ENCODE peak calls at places on chromosomes 5 and 9, in eight cellular contexts. R, E, Z, N, Y, S, J and H are unnamed samples. For H3K4me1, the result is how much of the 10 kb centered on the place peaks cover.

GRCh38 chr9:5509573-5509972 is 758 bp upstream of the PDCD1LG2 start:
- DNase-seq in N (no peak), E (no peak), Z (no peak), Y (peak), S (peak), J (no peak), R (peak), H (no peak)

GRCh38 chr5:79011219-79011836 is 26.2 kb upstream of the ARSB start:
- DNase-seq in N (no peak), Y (no peak), S (peak), J (no peak), R (peak), E (no peak), Z (no peak), H (no peak)

GRCh38 chr9:135479469-135480052 is at the start of gene PPP1R26:
- DNase-seq in Y (peak), J (no peak), Z (peak), N (no peak), S (no peak), E (peak), R (no peak), H (peak)

GRCh38 chr5:160312139-160312959 is at the start of gene CCNJL:
- DNase-seq in S (peak), Z (peak), R (peak), Y (peak), J (no peak), E (peak), N (no peak), H (peak)

GRCh38 chr9:124001445-124001799 is 10.1 kb upstream of the LHX2 start:
- DNase-seq in N (no peak), Z (no peak), S (no peak), E (no peak), R (no peak), J (no peak), Y (no peak), H (no peak)

GRCh38 chr9:84759300-84759750 is 89.8 kb downstream of the NTRK2 start:
- DNase-seq in J (no peak), Z (no peak), E (no peak), N (no peak), R (no peak), Y (peak), S (no peak), H (peak)

GRCh38 chr9:115234094-115234493 is 116.1 kb upstream of the TNC start:
- DNase-seq in Y (peak), Z (no peak), E (no peak), J (no peak), N (no peak), R (peak), S (peak), H (no peak)

GRCh38 chr9:126448865-126449577 is 122.4 kb downstream of the MVB12B start:
- DNase-seq in N (no peak), Y (no peak), J (no peak), S (no peak), E (no peak), R (no peak), Z (no peak), H (no peak)

GRCh38 chr9:131651599-131651998 is 88.3 kb downstream of the RAPGEF1 start:
- DNase-seq in N (no peak), Y (peak), R (peak), Z (no peak), E (no peak), J (no peak), S (peak), H (no peak)

GRCh38 chr5:1668141-1668721 is 131.4 kb downstream of the MRPL36 start:
- DNase-seq in N (peak), R (no peak), Y (no peak), E (no peak), S (no peak), J (no peak), Z (no peak), H (no peak)

DNA sequence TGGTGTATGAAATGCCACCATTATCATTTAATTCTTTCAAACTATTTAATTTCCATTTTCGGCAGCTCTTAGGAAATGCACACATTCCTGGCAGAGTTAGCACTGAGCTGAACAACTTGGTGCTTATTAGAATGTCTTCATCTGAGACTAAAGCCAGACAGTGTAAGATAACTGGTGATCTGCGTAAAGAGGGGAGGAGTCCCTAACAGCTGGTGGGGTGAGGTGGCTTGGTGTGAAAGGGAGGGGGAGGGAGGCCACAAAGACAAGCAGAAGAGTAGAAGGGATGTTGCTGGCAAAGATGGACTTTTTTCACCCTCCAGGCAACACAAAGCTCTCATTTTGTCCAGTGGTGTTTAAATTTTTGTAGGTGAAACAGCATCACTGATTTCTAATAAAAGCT is 535.0 kb downstream of the PDE4D start:
- DNase-seq in E (no peak), R (peak), Z (peak), N (no peak), Y (no peak), J (no peak), S (peak), H (no peak)
- H3K4me1 ChIP-seq in E (under half), R (under half), Z (under half), N (under half), Y (under half), J (under half), S (under half), H (under half)

DNA sequence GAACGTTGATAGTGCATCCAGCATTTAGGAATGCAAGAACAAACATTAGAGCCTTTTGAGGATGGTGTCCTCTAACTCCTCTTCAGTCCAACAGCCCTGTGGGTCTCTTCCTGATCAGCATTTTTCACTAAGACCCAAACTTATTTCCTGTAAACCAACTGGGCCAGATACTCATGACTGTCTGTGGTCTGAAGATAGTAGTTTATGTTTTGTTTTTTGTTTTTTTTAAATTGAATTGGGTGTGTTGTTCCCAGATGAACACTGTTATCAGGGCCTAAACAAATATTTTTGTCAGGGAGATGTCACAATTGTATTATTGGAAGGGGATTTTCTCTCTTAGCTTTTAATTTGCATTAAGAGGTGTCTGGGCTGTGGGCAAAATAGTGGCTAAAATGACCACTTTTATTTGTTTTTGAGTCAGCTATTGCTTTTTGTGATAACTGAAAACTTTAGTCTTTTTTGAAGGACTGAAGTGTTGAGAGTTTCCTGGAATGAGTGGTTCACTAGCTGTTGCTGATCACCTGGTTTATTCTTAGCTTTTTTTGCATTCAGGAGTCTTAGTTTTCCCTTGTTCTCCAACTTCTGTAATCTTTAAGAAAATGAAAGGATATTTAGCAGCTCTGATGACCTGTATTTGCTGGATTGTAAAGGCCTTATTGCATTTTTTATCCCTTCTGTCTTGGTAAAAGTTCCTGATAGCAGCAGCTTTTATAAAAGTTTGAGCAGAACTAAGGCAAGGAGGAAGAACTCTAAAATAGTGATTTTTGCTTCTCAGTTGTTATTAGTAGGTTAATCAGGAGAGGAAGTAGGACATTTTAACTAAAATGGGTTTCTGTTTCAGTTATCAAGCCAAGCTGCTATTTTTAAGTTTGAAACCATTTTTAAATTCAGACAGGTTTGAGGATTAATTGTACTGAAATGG is 5.5 kb downstream of the MAN2A1 start:
- DNase-seq in J (no peak), Y (no peak), Z (no peak), R (no peak), S (no peak), E (no peak), N (no peak), H (peak)
- H3K4me1 ChIP-seq in J (half or more), Y (under half), Z (under half), R (under half), S (under half), E (under half), N (half or more), H (under half)

GRCh38 chr5:137128012-137128411 is 371.1 kb downstream of the SPOCK1 start:
- DNase-seq in N (no peak), S (no peak), E (no peak), Z (no peak), R (no peak), J (no peak), Y (no peak), H (no peak)
- H3K4me1 ChIP-seq in N (under half), S (under half), E (under half), Z (under half), R (under half), J (under half), Y (under half), H (under half)

GRCh38 chr5:172871561-172871960 is 37.5 kb downstream of the ERGIC1 start:
- DNase-seq in E (no peak), S (no peak), J (no peak), Y (no peak), N (no peak), Z (no peak), R (no peak), H (no peak)

GRCh38 chr5:172870807-172871431 is 36.9 kb downstream of the ERGIC1 start:
- DNase-seq in Z (no peak), Y (peak), N (no peak), J (no peak), R (no peak), E (peak), S (no peak), H (no peak)

GRCh38 chr5:172868924-172869565 is 35.0 kb downstream of the ERGIC1 start:
- DNase-seq in S (peak), Y (peak), E (peak), R (peak), N (no peak), Z (no peak), J (no peak), H (no peak)

GRCh38 chr5:172869734-172870133 is 35.7 kb downstream of the ERGIC1 start:
- DNase-seq in R (peak), Z (no peak), N (no peak), E (no peak), J (no peak), S (no peak), Y (no peak), H (no peak)

DNA sequence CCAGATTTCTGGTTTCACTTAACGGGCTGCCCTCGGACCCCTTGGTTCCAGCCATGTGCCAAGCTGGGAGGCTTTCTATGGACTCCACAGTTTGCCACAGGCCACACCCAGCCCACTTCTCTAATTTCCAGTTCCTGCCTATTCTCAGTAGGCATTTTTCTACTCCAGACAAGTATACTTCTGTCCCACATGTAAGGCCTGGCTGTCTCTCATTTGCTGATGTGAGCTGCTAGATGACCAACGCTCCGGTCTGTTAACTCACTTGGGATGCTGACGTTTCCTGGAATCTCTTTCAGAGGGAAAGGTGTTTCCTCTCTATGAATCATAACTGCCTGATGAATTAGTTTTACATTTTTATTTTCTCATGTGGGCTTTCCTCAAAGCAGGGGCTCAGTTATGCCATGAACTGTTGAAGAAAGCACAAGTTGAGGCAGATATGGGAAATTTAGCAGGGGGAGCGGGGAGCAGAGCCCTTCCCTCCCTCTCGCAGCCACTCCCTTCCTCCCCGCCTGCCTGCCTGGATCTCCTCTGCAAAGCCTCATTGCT is 36.3 kb downstream of the ERGIC1 start:
- DNase-seq in S (peak), Y (peak), J (no peak), N (no peak), R (peak), E (no peak), Z (no peak), H (no peak)
- H3K4me1 ChIP-seq in S (half or more), Y (under half), J (under half), N (under half), R (half or more), E (half or more), Z (under half), H (under half)

GRCh38 chr9:109310486-109310901 is 10.4 kb downstream of the EPB41L4B start:
- DNase-seq in R (peak), E (no peak), Z (no peak), N (no peak), Y (no peak), J (no peak), S (peak), H (no peak)

GRCh38 chr9:109311281-109311680 is 9.6 kb downstream of the EPB41L4B start:
- DNase-seq in S (peak), N (no peak), R (peak), E (no peak), Z (no peak), J (no peak), Y (no peak), H (no peak)

GRCh38 chr9:109312783-109313182 is 8.1 kb downstream of the EPB41L4B start:
- DNase-seq in S (no peak), J (no peak), Y (no peak), R (no peak), E (no peak), N (no peak), Z (no peak), H (no peak)

GRCh38 chr9:109313351-109313750 is 7.5 kb downstream of the EPB41L4B start:
- DNase-seq in N (no peak), E (no peak), S (no peak), Z (peak), R (no peak), J (no peak), Y (no peak), H (no peak)

GRCh38 chr9:109311731-109312130 is 9.1 kb downstream of the EPB41L4B start:
- DNase-seq in J (no peak), N (no peak), Z (no peak), S (no peak), E (no peak), Y (no peak), R (no peak), H (no peak)
- H3K4me1 ChIP-seq in J (under half), N (under half), Z (under half), S (under half), E (under half), Y (half or more), R (under half), H (under half)

GRCh38 chr9:106872641-106873040 is 9.7 kb downstream of the ZNF462 start:
- DNase-seq in R (no peak), E (no peak), Y (no peak), S (no peak), J (no peak), Z (no peak), N (no peak), H (no peak)
- H3K4me1 ChIP-seq in R (under half), E (half or more), Y (under half), S (under half), J (under half), Z (under half), N (under half), H (under half)

DNA sequence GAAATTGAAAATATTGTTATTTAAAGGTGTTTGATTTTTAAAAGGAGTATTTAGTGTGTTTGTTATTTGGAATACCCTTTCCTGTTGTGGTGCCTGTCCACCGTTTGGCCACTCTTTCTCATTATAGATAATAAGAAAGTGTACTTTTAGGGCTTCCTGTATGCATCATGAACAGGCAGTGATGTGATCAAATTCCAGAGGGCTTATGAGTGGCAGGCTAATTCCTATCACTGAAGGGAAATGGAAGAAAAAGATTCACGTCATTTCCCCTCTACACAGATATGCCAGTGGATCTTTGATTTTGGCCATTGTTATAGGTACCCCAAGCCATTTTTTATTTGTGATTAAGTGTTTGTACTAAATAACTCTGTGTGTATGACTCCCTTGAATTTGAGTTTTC is 37.1 kb downstream of the RPS6 start:
- DNase-seq in Z (no peak), Y (no peak), J (no peak), S (no peak), N (no peak), R (no peak), E (no peak), H (no peak)
- H3K4me1 ChIP-seq in Z (under half), Y (under half), J (under half), S (under half), N (under half), R (under half), E (under half), H (under half)

DNA sequence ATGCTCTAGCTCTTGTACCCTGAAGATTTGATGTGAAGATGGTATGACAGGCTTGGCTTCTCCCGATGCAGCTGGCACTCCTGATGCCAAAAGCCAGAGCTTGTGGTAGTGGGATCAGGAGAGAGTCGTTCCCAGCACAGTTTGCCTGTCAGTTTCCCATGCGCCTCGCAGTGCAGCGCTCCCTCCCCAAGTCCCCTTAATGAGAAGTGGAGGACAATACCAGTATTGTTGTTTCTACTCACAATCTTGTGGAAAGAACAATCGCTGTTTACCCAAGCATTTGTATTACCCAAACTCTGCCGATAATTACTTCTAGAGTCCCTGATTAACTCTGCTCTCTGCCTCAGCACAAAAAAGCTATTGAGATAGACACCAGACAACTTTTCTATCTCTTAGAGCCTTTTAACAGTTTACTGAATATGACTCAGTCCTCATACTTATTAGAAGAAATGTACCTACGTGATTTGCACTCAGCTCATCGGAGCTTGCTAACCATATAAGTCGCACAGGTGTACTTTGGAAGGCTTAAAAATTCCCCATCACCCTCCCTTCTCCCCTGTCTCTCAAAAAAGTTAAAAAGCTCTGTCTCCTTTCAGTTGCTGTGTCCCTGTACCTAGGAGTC is 283.2 kb upstream of the TMEM161B start:
- DNase-seq in N (no peak), J (no peak), S (no peak), Y (no peak), Z (no peak), E (no peak), R (no peak), H (no peak)
- H3K4me1 ChIP-seq in N (under half), J (under half), S (under half), Y (under half), Z (under half), E (under half), R (under half), H (under half)

DNA sequence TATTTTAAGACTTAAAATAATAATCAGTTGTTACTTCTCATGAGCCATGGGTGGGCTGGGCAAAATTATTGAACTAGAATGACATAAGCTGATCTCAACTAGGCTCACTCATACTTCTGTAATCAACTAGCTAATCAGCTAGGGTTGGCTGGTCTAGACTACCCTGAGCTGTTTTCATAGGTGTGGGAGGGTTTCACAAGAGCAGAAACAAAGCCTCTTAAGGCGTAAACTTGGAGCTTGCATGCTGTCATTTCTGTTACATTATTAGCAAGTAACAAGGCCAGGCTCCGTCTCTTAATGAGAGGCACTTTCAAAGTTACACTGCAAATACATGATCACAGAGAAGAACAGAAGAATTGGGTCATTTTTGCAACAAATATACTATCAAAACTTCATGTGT is 57.2 kb upstream of the GHR start:
- DNase-seq in J (no peak), S (no peak), E (no peak), Z (no peak), R (no peak), Y (no peak), N (no peak), H (no peak)
- H3K4me1 ChIP-seq in J (under half), S (under half), E (under half), Z (under half), R (under half), Y (under half), N (under half), H (under half)

GRCh38 chr9:93226819-93227218 is 42.9 kb downstream of the WNK2 start:
- DNase-seq in Y (no peak), R (no peak), E (no peak), N (no peak), S (no peak), Z (peak), J (no peak), H (no peak)
- H3K4me1 ChIP-seq in Y (under half), R (under half), E (under half), N (under half), S (under half), Z (under half), J (under half), H (under half)